ENCODE peak calls at places on chromosomes 4 and X, in seven cellular contexts. One of them, this sample, is unnamed.

GRCh38 chr4:72899214-72899613 is 170.3 kb downstream of the COX18 start:
- DNase-seq in skeletal muscle cell: no peak
- DNase-seq in activated CD4-positive, alpha-beta T cell treated with anti-CD3 and anti-CD28 coated beads for 24 hours: no peak
- DNase-seq in NCI-H1105: no peak
- DNase-seq in IMR-90: no peak
- DNase-seq in fibroblast of lung: no peak
- DNase-seq in occipital lobe: no peak
- DNase-seq in this sample: no peak

GRCh38 chr4:47836655-47837581 is 949 bp downstream of the CORIN start:
- DNase-seq in activated CD4-positive, alpha-beta T cell treated with anti-CD3 and anti-CD28 coated beads for 24 hours: peak; percentile 31
- DNase-seq in fibroblast of lung: peak; percentile 83
- DNase-seq in skeletal muscle cell: no peak
- DNase-seq in NCI-H1105: peak; percentile 65
- DNase-seq in IMR-90: peak; percentile 84
- DNase-seq in occipital lobe: peak; percentile 52
- DNase-seq in this sample: peak; percentile 79

GRCh38 chrX:9342581-9343051 is 122.2 kb upstream of the TBL1X start:
- DNase-seq in skeletal muscle cell: no peak
- DNase-seq in fibroblast of lung: peak; percentile 91
- DNase-seq in IMR-90: peak; percentile 80
- DNase-seq in activated CD4-positive, alpha-beta T cell treated with anti-CD3 and anti-CD28 coated beads for 24 hours: no peak
- DNase-seq in occipital lobe: peak; percentile 42
- DNase-seq in NCI-H1105: peak; percentile 64
- DNase-seq in this sample: peak; percentile 38

GRCh38 chr4:156516698-156517097 is 454.9 kb downstream of the PDGFC start:
- DNase-seq in skeletal muscle cell: no peak
- DNase-seq in activated CD4-positive, alpha-beta T cell treated with anti-CD3 and anti-CD28 coated beads for 24 hours: no peak
- DNase-seq in occipital lobe: no peak
- DNase-seq in fibroblast of lung: no peak
- DNase-seq in IMR-90: peak; percentile 50
- DNase-seq in NCI-H1105: no peak
- DNase-seq in this sample: no peak

GRCh38 chr4:80608285-80608980 is 272.9 kb downstream of the CFAP299 start:
- DNase-seq in skeletal muscle cell: peak; percentile 10
- DNase-seq in activated CD4-positive, alpha-beta T cell treated with anti-CD3 and anti-CD28 coated beads for 24 hours: no peak
- DNase-seq in fibroblast of lung: peak; percentile 79
- DNase-seq in IMR-90: peak; percentile 71
- DNase-seq in NCI-H1105: no peak
- DNase-seq in occipital lobe: no peak
- DNase-seq in this sample: no peak

GRCh38 chr4:3852309-3852708 is 86.1 kb downstream of the ADRA2C start:
- DNase-seq in IMR-90: no peak
- DNase-seq in occipital lobe: no peak
- DNase-seq in skeletal muscle cell: no peak
- DNase-seq in NCI-H1105: no peak
- DNase-seq in activated CD4-positive, alpha-beta T cell treated with anti-CD3 and anti-CD28 coated beads for 24 hours: no peak
- DNase-seq in fibroblast of lung: no peak
- DNase-seq in this sample: no peak

GRCh38 chr4:8177544-8177943 is 18.9 kb upstream of the ABLIM2 start:
- DNase-seq in occipital lobe: no peak
- DNase-seq in activated CD4-positive, alpha-beta T cell treated with anti-CD3 and anti-CD28 coated beads for 24 hours: no peak
- DNase-seq in fibroblast of lung: no peak
- DNase-seq in NCI-H1105: no peak
- DNase-seq in IMR-90: no peak
- DNase-seq in skeletal muscle cell: no peak
- DNase-seq in this sample: no peak

GRCh38 chr4:23614284-23614892 is 275.5 kb downstream of the PPARGC1A start:
- DNase-seq in IMR-90: peak; percentile 1
- DNase-seq in activated CD4-positive, alpha-beta T cell treated with anti-CD3 and anti-CD28 coated beads for 24 hours: no peak
- DNase-seq in occipital lobe: no peak
- DNase-seq in NCI-H1105: no peak
- DNase-seq in skeletal muscle cell: no peak
- DNase-seq in fibroblast of lung: peak; percentile 21
- DNase-seq in this sample: no peak

GRCh38 chr4:18691431-18692200 is 670.1 kb upstream of the LCORL start:
- DNase-seq in fibroblast of lung: no peak
- DNase-seq in NCI-H1105: no peak
- DNase-seq in IMR-90: no peak
- DNase-seq in occipital lobe: no peak
- DNase-seq in activated CD4-positive, alpha-beta T cell treated with anti-CD3 and anti-CD28 coated beads for 24 hours: no peak
- DNase-seq in skeletal muscle cell: no peak
- DNase-seq in this sample: no peak

This sample was measured in GM06990.